ENCODE peak calls at places on chromosomes 2 and 18, in six cellular contexts. X is hepatocyte; Y is CD8-positive, alpha-beta T cell; Z is BE2C; G is astrocyte; C is neural progenitor cell. V is an unnamed sample.

GRCh38 chr2:28334527-28334891 is 58.1 kb upstream of the FOSL2 start:
- DNase-seq in X (no peak), Y (no peak), Z (peak; percentile 43), G (no peak), C (no peak), V (no peak)

GRCh38 chr18:31683968-31684278 is 458 bp downstream of the B4GALT6 start:
- DNase-seq in X (no peak), Y (no peak), Z (no peak), G (no peak), C (no peak), V (no peak)

GRCh38 chr18:58529714-58530354 is 99.1 kb downstream of the ALPK2 start:
- DNase-seq in X (peak; percentile 73), Y (peak; percentile 71), Z (peak; percentile 46), G (no peak), C (peak; percentile 82), V (no peak)

GRCh38 chr18:41025666-41026065 is 929.4 kb upstream of the PIK3C3 start:
- DNase-seq in X (no peak), Y (no peak), Z (no peak), G (no peak), C (no peak), V (no peak)

GRCh38 chr2:202521470-202521869 is 113.3 kb upstream of the FAM117B start:
- DNase-seq in X (no peak), Y (no peak), Z (no peak), G (no peak), C (no peak), V (no peak)

GRCh38 chr2:221016551-221016950 is 555.6 kb downstream of the EPHA4 start:
- DNase-seq in X (no peak), Y (no peak), Z (no peak), G (no peak), C (no peak), V (no peak)

GRCh38 chr2:61707984-61708852 is 145.6 kb downstream of the FAM161A start:
- DNase-seq in X (peak; percentile 80), Y (no peak), Z (no peak), G (peak; percentile 56), C (peak; percentile 18), V (no peak)

GRCh38 chr2:61530365-61531148 is 7.6 kb downstream of the XPO1 start:
- DNase-seq in X (no peak), Y (no peak), Z (no peak), G (no peak), C (no peak), V (no peak)

GRCh38 chr2:152573168-152573567 is 144.1 kb downstream of the PRPF40A start:
- DNase-seq in X (no peak), Y (no peak), Z (no peak), G (peak; percentile 78), C (no peak), V (no peak)

GRCh38 chr2:215773728-215774127 is 239.6 kb downstream of the MREG start:
- DNase-seq in X (peak; percentile 25), Y (no peak), Z (no peak), G (peak; percentile 98), C (no peak), V (no peak)

GRCh38 chr2:59754336-59754735 is 799.1 kb downstream of the BCL11A start:
- DNase-seq in X (no peak), Y (no peak), Z (peak; percentile 9), G (no peak), C (peak; percentile 46), V (no peak)

GRCh38 chr2:191412353-191412752 is 167.1 kb downstream of the MYO1B start:
- DNase-seq in X (no peak), Y (no peak), Z (no peak), G (no peak), C (no peak), V (no peak)

GRCh38 chr2:174970092-174970491 is 35.1 kb downstream of the CHN1 start:
- DNase-seq in X (no peak), Y (no peak), Z (no peak), G (peak; percentile 63), C (no peak), V (no peak)

GRCh38 chr2:85541753-85542457 is 2.9 kb downstream of the MAT2A start:
- DNase-seq in X (no peak), Y (no peak), Z (no peak), G (no peak), C (no peak), V (no peak)
- H3K4me1 ChIP-seq in X (peaks cover 39% of the 10 kb centered on the region), Y (peaks cover 26% of the 10 kb centered on the region), Z (no peaks in the 10 kb centered on the region), G (peaks cover 24% of the 10 kb centered on the region), C (peaks cover 40% of the 10 kb centered on the region), V (peaks cover 30% of the 10 kb centered on the region)

GRCh38 chr2:99552529-99552928 is 62.7 kb upstream of the REV1 start:
- DNase-seq in X (no peak), Y (no peak), Z (no peak), G (no peak), C (no peak), V (no peak)

GRCh38 chr2:99555410-99555809 is 65.6 kb upstream of the REV1 start:
- DNase-seq in X (no peak), Y (no peak), Z (no peak), G (no peak), C (no peak), V (no peak)

GRCh38 chr2:99550368-99550767 is 60.6 kb upstream of the REV1 start:
- DNase-seq in X (no peak), Y (no peak), Z (no peak), G (no peak), C (no peak), V (no peak)

GRCh38 chr2:99559075-99559662 is 69.4 kb upstream of the REV1 start:
- DNase-seq in X (peak; percentile 92), Y (peak; percentile 88), Z (peak; percentile 78), G (peak; percentile 30), C (peak; percentile 86), V (peak; percentile 92)

DNA sequence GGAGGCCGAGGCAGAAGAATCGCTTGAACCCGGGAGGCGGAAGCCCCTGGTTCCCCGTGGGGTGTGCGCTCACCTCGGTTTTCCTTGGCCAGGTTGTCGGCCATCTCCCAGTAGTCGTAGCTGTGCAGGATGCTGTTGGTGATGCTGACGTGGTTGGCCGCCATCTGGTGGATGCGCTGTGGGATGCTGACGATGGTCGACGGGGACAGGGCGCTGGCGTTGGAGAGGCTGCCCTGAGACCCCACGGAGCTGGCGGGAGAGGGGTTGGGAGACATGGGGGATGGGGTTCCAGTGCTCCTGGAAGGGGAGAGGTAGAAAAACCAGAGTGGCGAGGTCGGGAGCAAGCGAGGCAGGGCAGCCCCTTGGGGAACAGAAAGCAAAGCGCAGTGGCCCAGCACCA is 64.4 kb upstream of the REV1 start:
- DNase-seq in X (peak; percentile 45), Y (no peak), Z (peak; percentile 11), G (no peak), C (peak; percentile 63), V (no peak)
- TF ChIP-seq CTCF in X (peak; percentile 41), Y (no peak), Z (no peak), G (no peak), C (peak; percentile 57), V (no peak)

GRCh38 chr2:68832161-68832869 is 38.9 kb downstream of the BMP10 start:
- DNase-seq in X (peak; percentile 23), Y (peak; percentile 19), Z (no peak), G (peak; percentile 74), C (no peak), V (peak; percentile 94)
- H3K4me1 ChIP-seq in X (peaks cover 14% of the 10 kb centered on the region), Y (peaks cover 51% of the 10 kb centered on the region), Z (no peaks in the 10 kb centered on the region), G (peaks cover 32% of the 10 kb centered on the region), C (no peaks in the 10 kb centered on the region), V (peaks cover 45% of the 10 kb centered on the region)

GRCh38 chr2:12750166-12750905 is 33.6 kb downstream of the TRIB2 start:
- DNase-seq in X (no peak), Y (no peak), Z (peak; percentile 77), G (no peak), C (no peak), V (no peak)
- TF ChIP-seq CTCF in X (no peak), Y (no peak), Z (peak; percentile 23), G (no peak), C (no peak), V (no peak)

GRCh38 chr2:239305771-239306170 is 95.0 kb downstream of the HDAC4 start:
- DNase-seq in X (no peak), Y (no peak), Z (no peak), G (no peak), C (no peak), V (peak; percentile 53)
- H3K4me1 ChIP-seq in X (peaks cover 69% of the 10 kb centered on the region), Y (peaks cover 21% of the 10 kb centered on the region), Z (peaks cover 43% of the 10 kb centered on the region), G (no peaks in the 10 kb centered on the region), C (peaks cover 37% of the 10 kb centered on the region), V (peaks cover 20% of the 10 kb centered on the region)

DNA sequence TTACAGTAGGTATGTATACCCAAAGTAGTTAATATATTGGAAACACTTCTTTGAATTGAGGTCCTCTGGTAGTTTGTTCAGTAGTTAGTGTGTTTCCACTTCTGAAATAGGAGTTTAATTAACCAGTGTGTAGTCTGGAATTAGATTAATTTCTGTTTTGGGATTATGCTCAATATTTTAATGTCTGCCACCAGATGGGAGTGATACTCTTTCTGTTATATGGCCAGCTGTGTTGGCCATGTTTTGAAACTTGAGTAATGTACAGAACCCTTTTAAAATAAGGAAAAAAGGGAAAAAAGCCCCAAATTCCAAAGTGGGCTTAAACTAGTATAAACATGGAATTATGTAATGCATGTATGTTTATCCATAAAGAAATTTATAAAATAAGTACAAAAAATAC is 147.7 kb downstream of the CTNNA2 start:
- DNase-seq in X (no peak), Y (no peak), Z (no peak), G (no peak), C (no peak), V (no peak)
- TF ChIP-seq CTCF in X (no peak), Y (no peak), Z (peak; percentile 14), G (no peak), C (no peak), V (no peak)

DNA sequence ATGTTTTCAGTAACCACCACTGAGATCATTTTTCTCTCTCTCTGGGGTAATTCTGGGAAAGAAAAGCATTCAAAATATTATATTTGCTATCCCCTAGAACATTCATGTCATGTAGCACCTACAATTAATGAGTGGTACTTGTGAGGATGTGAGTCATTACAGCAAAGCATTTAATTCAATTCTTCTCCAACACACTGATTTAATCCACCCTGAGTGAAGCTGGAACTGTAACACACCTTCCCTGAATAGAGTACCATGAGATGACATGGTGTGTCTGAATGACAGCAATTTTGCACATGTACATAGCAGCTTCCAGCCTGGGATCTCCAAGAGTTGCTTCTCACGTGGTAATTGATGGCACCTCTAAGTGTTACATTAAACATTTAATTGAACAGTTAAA is 207.1 kb upstream of the SLC14A2 start:
- DNase-seq in X (no peak), Y (no peak), Z (no peak), G (peak; percentile 63), C (no peak), V (no peak)
- H3K4me1 ChIP-seq in X (no peaks in the 10 kb centered on the region), Y (no peaks in the 10 kb centered on the region), Z (no peaks in the 10 kb centered on the region), G (peaks cover 4% of the 10 kb centered on the region), C (no peaks in the 10 kb centered on the region), V (no peaks in the 10 kb centered on the region)

DNA sequence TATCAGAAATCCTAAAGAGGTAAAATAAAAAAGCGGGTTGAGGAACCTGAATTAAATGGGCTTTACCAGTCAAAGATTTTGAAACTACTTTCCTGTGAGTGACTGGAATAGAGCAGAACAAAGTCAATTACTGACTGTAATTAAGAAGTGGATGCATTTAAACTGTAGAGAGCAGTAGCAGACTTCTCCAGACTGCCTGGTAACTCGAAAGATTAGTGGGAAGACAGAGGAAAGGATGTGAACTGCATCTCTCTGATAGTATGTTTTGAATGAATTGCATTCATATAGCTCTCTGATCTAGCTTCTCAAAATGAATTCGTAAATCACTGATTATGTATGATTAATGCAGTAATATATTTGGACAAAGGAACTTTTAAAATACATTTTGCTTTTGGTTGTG is 303.9 kb downstream of the ARHGAP15 start:
- DNase-seq in X (no peak), Y (no peak), Z (no peak), G (no peak), C (peak; percentile 36), V (no peak)
- TF ChIP-seq CTCF in X (peak; percentile 46), Y (no peak), Z (peak; percentile 25), G (no peak), C (peak; percentile 53), V (no peak)

V was measured in ascending aorta.